ENCODE peak calls at places on chromosomes 13 and 19, in six cellular contexts. T, J, D, E, S and B are unnamed samples.

GRCh38 chr19:29805026-29805925 is 6.5 kb upstream of the CCNE1 start:
- DNase-seq in S (no peak), J (no peak), E (peak; percentile 49), T (no peak), D (no peak), B (no peak)

GRCh38 chr19:42412661-42413076 is 14.5 kb downstream of the LIPE start:
- DNase-seq in T (no peak), D (no peak), J (no peak), E (no peak), S (no peak), B (peak; percentile 89)

GRCh38 chr19:49869009-49869483 is 1.7 kb upstream of the PNKP start:
- DNase-seq in S (no peak), J (no peak), T (no peak), D (peak; percentile 71), E (no peak), B (no peak)

GRCh38 chr13:96730676-96731075 is 263.6 kb downstream of the OXGR1 start:
- DNase-seq in S (no peak), D (no peak), E (peak; percentile 64), J (peak; percentile 10), T (no peak), B (no peak)

GRCh38 chr19:38869836-38870607 is 8.1 kb downstream of the RINL start:
- DNase-seq in E (peak; percentile 50), T (no peak), S (peak; percentile 89), D (peak; percentile 73), J (no peak), B (peak; percentile 89)

GRCh38 chr13:39185326-39185725 is 147.1 kb downstream of the NHLRC3 start:
- DNase-seq in E (no peak), T (no peak), J (no peak), D (no peak), S (no peak), B (no peak)

GRCh38 chr13:33341861-33342452 is 56.4 kb upstream of the STARD13 start:
- DNase-seq in J (no peak), D (no peak), E (no peak), S (no peak), T (no peak), B (no peak)

GRCh38 chr19:6378036-6378435 is 2.3 kb upstream of the PSPN start:
- DNase-seq in D (no peak), T (no peak), E (no peak), S (no peak), J (peak; percentile 31), B (no peak)

GRCh38 chr19:32067686-32068085 is 277.7 kb upstream of the ZNF507 start:
- DNase-seq in S (no peak), E (no peak), D (no peak), T (no peak), J (no peak), B (no peak)

GRCh38 chr19:31338069-31338767 is 11.0 kb downstream of the TSHZ3 start:
- DNase-seq in J (no peak), S (no peak), D (no peak), T (peak; percentile 69), E (peak; percentile 77), B (peak; percentile 46)

GRCh38 chr19:14410054-14410774 is 8.9 kb downstream of the DDX39A start:
- DNase-seq in E (no peak), D (no peak), T (no peak), S (no peak), J (no peak), B (no peak)

GRCh38 chr19:43673702-43674629 is 4.0 kb upstream of the PLAUR start:
- DNase-seq in J (no peak), E (no peak), S (no peak), D (no peak), T (no peak), B (no peak)